ENCODE peak calls at places on chromosomes 2 and 18, in eight cellular contexts. G is OCI-LY7, Z is MM.1S, W is SK-N-SH, A is GM23338, T is PC-3, S is neural progenitor cell, E is HCT116. N is an unnamed sample.

GRCh38 chr2:211089127-211089526 is 532.7 kb downstream of the CPS1 start:
- DNase-seq in G (no peak), Z (peak; percentile 61), W (no peak), A (no peak), T (no peak), S (no peak), E (no peak), N (no peak)

GRCh38 chr2:40097691-40098376 is 318.8 kb upstream of the THUMPD2 start:
- DNase-seq in G (no peak), Z (no peak), W (no peak), A (no peak), T (peak; percentile 71), S (no peak), E (no peak), N (no peak)

GRCh38 chr2:236610991-236611821 is 41.6 kb downstream of the ACKR3 start:
- DNase-seq in G (no peak), Z (no peak), W (no peak), A (no peak), T (no peak), S (no peak), E (no peak), N (no peak)

GRCh38 chr2:36357506-36358316 is 2.1 kb downstream of the CRIM1 start:
- DNase-seq in G (peak; percentile 68), Z (no peak), W (peak; percentile 41), A (peak; percentile 71), T (peak; percentile 78), S (peak; percentile 75), E (peak; percentile 69), N (peak; percentile 73)

GRCh38 chr2:160469615-160470204 is 23.9 kb downstream of the RBMS1 start:
- DNase-seq in G (no peak), Z (no peak), W (no peak), A (no peak), T (no peak), S (no peak), E (no peak), N (no peak)

GRCh38 chr2:232757905-232758304 is 18.5 kb downstream of the KCNJ13 start:
- DNase-seq in G (no peak), Z (no peak), W (no peak), A (no peak), T (no peak), S (no peak), E (no peak), N (no peak)

GRCh38 chr18:8754995-8755955 is 49.9 kb downstream of the MTCL1 start:
- DNase-seq in G (peak; percentile 95), Z (no peak), W (no peak), A (no peak), T (peak; percentile 49), S (no peak), E (no peak), N (no peak)

GRCh38 chr18:79459946-79460345 is 64.2 kb downstream of the NFATC1 start:
- DNase-seq in G (peak; percentile 16), Z (no peak), W (no peak), A (no peak), T (no peak), S (no peak), E (no peak), N (no peak)

GRCh38 chr2:39513641-39514094 is 76.6 kb upstream of the MAP4K3 start:
- DNase-seq in G (peak; percentile 56), Z (no peak), W (peak; percentile 57), A (peak; percentile 79), T (peak; percentile 97), S (peak; percentile 29), E (peak; percentile 32), N (peak; percentile 70)

GRCh38 chr2:25275575-25275965 is 66.2 kb downstream of the DNMT3A start:
- DNase-seq in G (no peak), Z (no peak), W (no peak), A (no peak), T (no peak), S (no peak), E (no peak), N (no peak)

GRCh38 chr2:25280066-25280687 is 61.5 kb downstream of the DNMT3A start:
- DNase-seq in G (no peak), Z (no peak), W (no peak), A (no peak), T (no peak), S (no peak), E (no peak), N (no peak)

GRCh38 chr2:25281581-25281980 is 60.1 kb downstream of the DNMT3A start:
- DNase-seq in G (no peak), Z (no peak), W (no peak), A (no peak), T (no peak), S (no peak), E (no peak), N (no peak)

GRCh38 chr2:25276569-25277465 is 64.9 kb downstream of the DNMT3A start:
- DNase-seq in G (peak; percentile 38), Z (peak; percentile 11), W (peak; percentile 86), A (peak; percentile 85), T (no peak), S (peak; percentile 84), E (no peak), N (peak; percentile 55)

GRCh38 chr2:25279091-25279651 is 62.6 kb downstream of the DNMT3A start:
- DNase-seq in G (peak; percentile 80), Z (no peak), W (no peak), A (no peak), T (no peak), S (no peak), E (no peak), N (no peak)
- TF ChIP-seq EZH2phosphoT487 in G (no peak), Z (no peak), W (no peak), A (no peak), T (no peak), S (no peak), E (no peak), N (no peak)

GRCh38 chr2:126480033-126480432 is 175.9 kb upstream of the GYPC start:
- DNase-seq in G (no peak), Z (no peak), W (no peak), A (no peak), T (no peak), S (no peak), E (no peak), N (no peak)

GRCh38 chr2:126482582-126483464 is 173.1 kb upstream of the GYPC start:
- DNase-seq in G (peak; percentile 4), Z (peak; percentile 43), W (peak; percentile 27), A (peak; percentile 20), T (peak; percentile 10), S (peak; percentile 72), E (no peak), N (peak; percentile 45)
- TF ChIP-seq CTCF in G (peak; percentile 22), Z (peak; percentile 39), W (no peak), A (peak; percentile 14), T (no peak), S (peak; percentile 70), E (no peak), N (peak; percentile 37)

DNA sequence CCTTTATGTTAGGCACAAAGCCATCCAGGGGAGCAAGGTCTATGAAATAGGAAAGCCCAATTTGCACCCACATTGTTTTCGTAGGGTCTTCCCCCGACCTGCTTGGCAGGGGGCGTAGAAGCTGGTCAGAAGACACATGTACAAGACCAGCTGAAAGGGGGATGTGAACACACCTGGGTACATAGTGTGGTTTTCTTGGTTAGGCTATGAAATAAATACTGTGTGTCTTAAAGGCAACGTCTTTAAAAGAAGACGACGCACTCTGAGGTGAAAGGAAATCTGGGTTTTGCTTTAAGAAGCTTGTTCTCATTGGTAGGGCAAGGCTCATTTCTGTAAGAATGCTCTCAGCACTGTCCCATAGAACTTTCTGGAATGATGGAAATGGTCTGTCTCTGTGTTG is 60.0 kb upstream of the KLF7 start:
- DNase-seq in G (no peak), Z (no peak), W (no peak), A (no peak), T (no peak), S (no peak), E (no peak), N (no peak)
- TF ChIP-seq EZH2phosphoT487 in G (no peak), Z (no peak), W (no peak), A (no peak), T (no peak), S (no peak), E (no peak), N (no peak)

DNA sequence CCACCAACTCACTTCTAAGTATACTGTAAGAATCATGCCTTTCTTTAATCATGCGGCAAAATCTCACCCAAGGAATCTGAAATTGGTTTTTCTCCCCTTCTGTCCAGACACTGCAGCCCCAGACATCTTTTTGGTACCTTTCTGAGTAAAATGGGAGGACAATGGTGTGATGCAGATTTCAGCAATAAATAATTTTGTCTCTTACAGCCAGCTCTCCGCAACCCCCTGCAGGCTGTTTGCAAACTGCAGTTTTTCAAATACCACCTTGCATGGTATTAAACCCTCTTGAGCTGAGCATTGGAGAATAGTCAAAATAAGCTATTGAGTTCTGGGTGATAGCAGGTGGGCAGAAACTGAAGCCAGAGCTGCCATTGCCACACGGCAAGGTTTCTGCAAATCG is 32.2 kb downstream of the GPR39 start:
- DNase-seq in G (peak; percentile 16), Z (no peak), W (peak; percentile 37), A (peak; percentile 65), T (peak; percentile 66), S (peak; percentile 48), E (no peak), N (peak; percentile 27)
- TF ChIP-seq CTCF in G (peak; percentile 72), Z (peak; percentile 37), W (peak; percentile 71), A (peak; percentile 74), T (peak; percentile 89), S (peak; percentile 67), E (peak; percentile 83), N (peak; percentile 45)

DNA sequence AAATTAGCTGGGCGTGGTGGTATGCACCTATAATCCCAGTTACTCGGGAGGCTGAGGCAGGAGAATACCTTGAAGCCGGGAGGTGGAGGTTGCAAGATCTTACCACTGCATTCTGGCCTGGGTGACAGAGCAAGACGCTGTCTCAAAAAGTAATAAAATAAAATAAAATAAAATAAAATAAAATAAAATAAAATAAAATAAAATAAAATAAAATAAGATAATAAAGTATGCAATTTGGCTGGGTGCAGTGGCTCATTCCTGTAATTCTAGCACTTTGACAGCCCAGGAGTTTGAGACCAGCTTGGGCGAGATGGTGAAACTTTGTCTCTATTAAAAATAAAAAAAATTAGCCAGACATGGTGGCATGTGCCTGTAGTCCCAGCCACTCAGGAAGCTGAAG is 85.6 kb upstream of the XPO1 start:
- DNase-seq in G (no peak), Z (no peak), W (no peak), A (no peak), T (no peak), S (no peak), E (no peak), N (no peak)
- TF ChIP-seq EZH2phosphoT487 in G (no peak), Z (no peak), W (no peak), A (no peak), T (no peak), S (no peak), E (no peak), N (no peak)

GRCh38 chr2:121043827-121044222 is 241.2 kb downstream of the TFCP2L1 start:
- DNase-seq in G (no peak), Z (no peak), W (no peak), A (no peak), T (no peak), S (no peak), E (no peak), N (no peak)
- TF ChIP-seq CTCF in G (no peak), Z (no peak), W (no peak), A (no peak), T (no peak), S (no peak), E (peak; percentile 12), N (no peak)